ENCODE peak calls at places on chromosomes 3 and 15, in eight cellular contexts. K is mammary epithelial cell, G is upper lobe of right lung, U is cardiac muscle cell, Z is HL-60, Q is endothelial cell, S is A549, M is suprapubic skin. L is an unnamed sample.

GRCh38 chr3:105334138-105334882 is 32.4 kb upstream of the ALCAM start:
- DNase-seq in G (no peak), S (no peak), K (peak; percentile 69), Q (no peak), M (no peak), U (peak; percentile 7), Z (no peak), L (no peak)

GRCh38 chr3:196339493-196340254 is 1.5 kb upstream of the TM4SF19 start:
- DNase-seq in Z (peak; percentile 38), G (no peak), Q (no peak), S (peak; percentile 77), M (no peak), U (peak; percentile 56), K (peak; percentile 53), L (no peak)

GRCh38 chr3:190644766-190645165 is 130.9 kb downstream of the IL1RAP start:
- DNase-seq in K (peak; percentile 8), Q (no peak), Z (no peak), S (no peak), G (no peak), M (no peak), U (peak; percentile 12), L (no peak)

GRCh38 chr3:182671942-182672341 is 121.4 kb upstream of the ATP11B start:
- DNase-seq in K (peak; percentile 71), S (no peak), G (no peak), U (peak; percentile 46), Z (no peak), Q (no peak), M (no peak), L (no peak)

GRCh38 chr3:13705051-13705450 is 156.1 kb downstream of the FBLN2 start:
- DNase-seq in M (peak; percentile 21), K (no peak), Z (no peak), U (no peak), S (no peak), G (peak; percentile 6), Q (no peak), L (no peak)

GRCh38 chr15:35173444-35174118 is 88.5 kb upstream of the NANOGP8 start:
- DNase-seq in Z (no peak), G (no peak), S (no peak), K (peak; percentile 5), U (peak; percentile 29), Q (no peak), M (no peak), L (no peak)

GRCh38 chr3:178480274-178480673 is 56.0 kb upstream of the KCNMB2 start:
- DNase-seq in U (no peak), Z (no peak), G (no peak), Q (no peak), K (no peak), S (no peak), M (no peak), L (no peak)

GRCh38 chr3:54756330-54756731 is 171.5 kb downstream of the LRTM1 start:
- DNase-seq in Z (no peak), K (no peak), Q (no peak), U (peak; percentile 44), S (no peak), G (no peak), M (no peak), L (no peak)

GRCh38 chr3:98565843-98566242 is 27.6 kb downstream of the CPOX start:
- DNase-seq in G (no peak), U (no peak), S (no peak), K (no peak), Q (no peak), M (no peak), Z (no peak), L (no peak)

GRCh38 chr3:123333401-123333800 is 115.5 kb downstream of the ADCY5 start:
- DNase-seq in U (no peak), Q (no peak), Z (no peak), S (no peak), K (no peak), M (no peak), G (peak; percentile 45), L (no peak)

GRCh38 chr3:9932843-9933560 is 632 bp upstream of the CRELD1 start:
- DNase-seq in M (peak; percentile 87), K (peak; percentile 64), U (peak; percentile 86), S (peak; percentile 76), Q (peak; percentile 87), Z (peak; percentile 69), G (peak; percentile 95), L (peak; percentile 70)

DNA sequence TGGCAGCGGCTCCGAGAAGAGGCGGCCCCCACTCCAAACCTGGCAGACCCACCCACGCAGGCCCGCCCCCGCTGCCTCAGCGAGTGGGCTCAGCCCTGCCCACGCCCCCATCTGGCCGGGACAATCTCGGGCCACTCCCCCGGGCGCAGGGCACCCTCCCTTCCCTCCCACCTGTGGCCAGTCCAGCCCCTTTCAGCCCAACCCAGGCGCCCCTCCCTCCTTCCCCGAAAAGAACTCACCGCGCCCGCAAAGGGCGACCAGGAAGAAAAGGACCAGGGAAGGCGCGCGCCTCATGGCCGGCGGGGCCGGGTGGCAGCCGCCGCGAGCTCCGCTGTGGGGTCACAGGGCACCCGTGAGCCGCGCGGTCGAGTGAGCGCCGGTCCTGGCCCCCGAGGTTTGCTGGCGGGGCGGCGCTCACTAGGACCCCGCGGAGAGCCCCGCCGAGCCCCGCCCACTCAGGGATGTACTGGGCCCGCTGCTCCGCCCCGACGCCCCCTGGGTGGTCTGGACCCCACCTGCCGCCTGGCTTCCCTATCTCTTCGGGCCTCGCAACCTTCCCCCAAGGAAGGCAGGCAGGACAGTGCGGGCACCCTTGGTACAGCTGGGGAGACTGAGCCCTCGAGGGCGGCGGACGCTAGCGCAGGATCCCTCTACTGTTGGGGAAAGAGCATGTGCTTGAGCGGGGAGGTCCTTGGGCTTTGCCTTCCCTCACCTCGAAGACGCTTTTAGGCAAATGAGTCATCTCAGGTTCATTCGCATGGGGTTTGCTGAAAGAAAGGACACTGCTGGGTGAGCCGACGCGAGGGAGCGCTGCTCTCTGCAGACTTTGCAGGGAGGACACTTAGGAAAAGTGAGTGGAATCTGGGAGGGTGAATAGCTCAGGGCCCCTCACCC is at the start of gene CHRNB4:
- DNase-seq in K (no peak), G (no peak), U (peak; percentile 41), S (no peak), Q (peak; percentile 48), M (no peak), Z (no peak), L (no peak)
- TF ChIP-seq CTCF in K (no peak), G (no peak), U (peak; percentile 21), S (no peak), Q (no peak), M (no peak), Z (no peak), L (no peak)

DNA sequence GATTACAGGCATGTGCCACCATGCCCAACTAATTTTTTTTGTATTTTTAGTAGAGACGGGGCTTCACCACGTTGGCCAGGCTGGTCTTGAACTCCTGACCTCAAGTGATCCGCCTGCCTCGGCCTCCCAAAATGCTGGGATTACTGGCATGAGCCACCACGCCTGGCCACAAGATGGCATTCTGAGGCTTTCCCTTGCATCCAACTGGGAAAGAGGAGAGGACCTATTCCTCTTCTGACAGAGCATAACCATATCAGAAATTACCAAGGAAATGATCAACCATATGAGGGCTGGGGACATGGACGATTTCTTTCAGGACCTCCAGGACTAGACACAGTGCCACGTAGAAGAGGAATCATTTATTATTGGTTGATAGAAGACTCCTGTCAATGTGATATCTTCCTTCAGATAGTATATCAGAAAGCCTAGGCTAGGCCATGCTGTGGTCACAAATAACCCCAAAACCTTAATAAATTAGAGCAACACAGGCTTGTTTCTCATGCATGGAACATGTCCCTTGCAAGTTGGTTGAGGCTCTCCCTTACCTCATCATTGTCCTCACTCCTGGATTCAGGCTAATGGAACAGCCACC is 372.3 kb upstream of the IL12A start:
- DNase-seq in Z (no peak), M (no peak), K (peak; percentile 48), Q (peak; percentile 55), G (peak; percentile 68), U (peak; percentile 64), S (peak; percentile 67), L (no peak)
- TF ChIP-seq CTCF in Z (no peak), M (peak; percentile 39), K (peak; percentile 70), Q (peak; percentile 45), G (peak; percentile 66), U (peak; percentile 61), S (peak; percentile 67), L (no peak)

GRCh38 chr3:50334339-50335075 is 6.1 kb downstream of the RASSF1 start:
- DNase-seq in Z (no peak), M (no peak), Q (no peak), U (no peak), G (no peak), S (no peak), K (no peak), L (no peak)

GRCh38 chr3:50338989-50339388 is 1.6 kb downstream of the RASSF1 start:
- DNase-seq in Z (no peak), K (no peak), G (no peak), U (no peak), S (no peak), Q (no peak), M (no peak), L (no peak)

GRCh38 chr3:50333744-50334328 is 5.8 kb upstream of the TUSC2 start:
- DNase-seq in Z (no peak), K (no peak), S (no peak), G (no peak), U (peak; percentile 89), M (no peak), Q (no peak), L (no peak)

GRCh38 chr3:50337175-50337861 is 3.3 kb downstream of the RASSF1 start:
- DNase-seq in Z (peak; percentile 98), S (peak; percentile 98), U (peak; percentile 100), M (peak; percentile 100), K (peak; percentile 99), G (peak; percentile 100), Q (peak; percentile 98), L (peak; percentile 94)

DNA sequence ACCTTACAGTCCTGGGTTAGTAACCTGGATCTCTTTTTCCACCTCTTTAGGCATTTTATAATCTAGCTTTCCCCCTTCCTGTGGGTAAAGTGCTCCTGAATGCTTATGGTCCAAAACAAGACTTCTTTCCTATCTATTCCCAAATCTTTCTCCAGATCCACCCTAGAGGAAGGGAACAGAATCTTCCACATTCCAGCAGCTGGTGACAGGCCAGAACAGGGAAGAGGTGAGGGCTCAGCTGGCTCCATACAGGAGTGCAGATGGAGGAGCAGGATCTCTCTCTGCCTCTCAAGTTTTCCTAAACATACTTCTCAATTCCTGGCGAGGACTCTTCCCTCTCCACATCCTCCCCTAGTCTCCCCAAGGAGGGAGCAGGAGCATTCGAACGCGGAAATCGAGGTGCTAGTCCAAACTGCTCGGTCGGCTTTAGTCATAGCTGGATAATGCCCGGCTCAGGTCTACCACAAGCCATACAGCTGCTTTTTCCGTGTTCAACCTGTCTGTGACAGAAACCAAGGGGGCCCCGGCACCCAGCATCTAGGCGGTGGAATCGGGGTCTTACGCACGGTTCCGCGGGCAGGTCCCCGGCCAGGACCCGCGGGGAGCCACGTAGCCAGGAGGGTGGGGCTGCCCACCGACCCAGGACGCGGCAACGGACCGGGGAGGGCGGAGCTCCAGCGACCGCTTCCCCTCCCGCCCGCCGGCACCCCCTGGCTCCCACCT is 4.0 kb downstream of the RASSF1 start:
- DNase-seq in G (no peak), Z (no peak), S (no peak), U (no peak), K (peak; percentile 49), Q (no peak), M (no peak), L (no peak)
- TF ChIP-seq CTCF in G (no peak), Z (no peak), S (no peak), U (no peak), K (peak; percentile 14), Q (no peak), M (no peak), L (no peak)

GRCh38 chr3:96017556-96017955 is 796.8 kb upstream of the EPHA6 start:
- DNase-seq in U (no peak), Z (no peak), K (no peak), S (no peak), G (no peak), Q (no peak), M (no peak), L (no peak)

GRCh38 chr3:96027718-96028117 is 786.7 kb upstream of the EPHA6 start:
- DNase-seq in G (no peak), Z (no peak), K (no peak), Q (no peak), U (no peak), S (no peak), M (no peak), L (no peak)

GRCh38 chr3:96022676-96023075 is 791.7 kb upstream of the EPHA6 start:
- DNase-seq in Z (no peak), S (no peak), G (no peak), K (no peak), Q (no peak), M (no peak), U (no peak), L (no peak)
- TF ChIP-seq CTCF in Z (no peak), S (no peak), G (no peak), K (no peak), Q (peak; percentile 15), M (no peak), U (no peak), L (no peak)